ENCODE peak calls at places on chromosomes 16 and 17, in seven cellular contexts. One of them, this sample, is unnamed.

GRCh38 chr17:76720211-76720610 is 6.2 kb downstream of the JMJD6 start:
- DNase-seq in spleen: peak; percentile 15
- DNase-seq in prostate gland: no peak
- DNase-seq in stomach: no peak
- DNase-seq in K562: no peak
- DNase-seq in H1: no peak
- DNase-seq in transverse colon: no peak
- DNase-seq in this sample: no peak

GRCh38 chr16:87806246-87806607 is 40.4 kb upstream of the KLHDC4 start:
- DNase-seq in prostate gland: no peak
- DNase-seq in spleen: no peak
- DNase-seq in transverse colon: peak; percentile 16
- DNase-seq in stomach: peak; percentile 28
- DNase-seq in K562: peak; percentile 32
- DNase-seq in H1: no peak
- DNase-seq in this sample: no peak

GRCh38 chr16:10308305-10309193 is 77.3 kb upstream of the ATF7IP2 start:
- DNase-seq in H1: no peak
- DNase-seq in K562: no peak
- DNase-seq in transverse colon: no peak
- DNase-seq in spleen: no peak
- DNase-seq in prostate gland: peak; percentile 57
- DNase-seq in stomach: peak; percentile 16
- DNase-seq in this sample: peak; percentile 38

GRCh38 chr16:11949527-11949926 is 7.7 kb upstream of the NPIPB2 start:
- DNase-seq in spleen: no peak
- DNase-seq in stomach: no peak
- DNase-seq in prostate gland: peak; percentile 16
- DNase-seq in H1: no peak
- DNase-seq in K562: peak; percentile 47
- DNase-seq in transverse colon: peak; percentile 23
- DNase-seq in this sample: no peak

GRCh38 chr17:72515291-72516065 is 394.7 kb downstream of the SOX9 start:
- DNase-seq in prostate gland: peak; percentile 23
- DNase-seq in transverse colon: no peak
- DNase-seq in stomach: peak; percentile 50
- DNase-seq in spleen: no peak
- DNase-seq in H1: no peak
- DNase-seq in K562: no peak
- DNase-seq in this sample: no peak

GRCh38 chr17:56514264-56514663 is 79.2 kb upstream of the NOG start:
- DNase-seq in transverse colon: no peak
- DNase-seq in prostate gland: no peak
- DNase-seq in spleen: no peak
- DNase-seq in stomach: no peak
- DNase-seq in H1: no peak
- DNase-seq in K562: no peak
- DNase-seq in this sample: no peak

GRCh38 chr17:65173284-65173793 is 36.2 kb downstream of the RGS9 start:
- DNase-seq in K562: peak; percentile 89
- DNase-seq in H1: no peak
- DNase-seq in transverse colon: peak; percentile 46
- DNase-seq in stomach: peak; percentile 42
- DNase-seq in spleen: peak; percentile 83
- DNase-seq in prostate gland: peak; percentile 5
- DNase-seq in this sample: no peak

GRCh38 chr16:22369221-22369811 is 5.1 kb downstream of the CDR2 start:
- DNase-seq in K562: no peak
- DNase-seq in spleen: no peak
- DNase-seq in prostate gland: no peak
- DNase-seq in transverse colon: no peak
- DNase-seq in stomach: no peak
- DNase-seq in H1: no peak
- DNase-seq in this sample: no peak

GRCh38 chr17:1720856-1721386 is 3.6 kb upstream of the WDR81 start:
- DNase-seq in spleen: peak; percentile 86
- DNase-seq in K562: no peak
- DNase-seq in transverse colon: peak; percentile 80
- DNase-seq in prostate gland: peak; percentile 56
- DNase-seq in stomach: peak; percentile 72
- DNase-seq in H1: no peak
- DNase-seq in this sample: no peak

GRCh38 chr17:19709841-19710240 is 6.5 kb downstream of the SLC47A2 start:
- DNase-seq in stomach: no peak
- DNase-seq in K562: no peak
- DNase-seq in prostate gland: no peak
- DNase-seq in transverse colon: no peak
- DNase-seq in H1: no peak
- DNase-seq in spleen: no peak
- DNase-seq in this sample: peak; percentile 14

GRCh38 chr17:29376667-29377268 is 13.4 kb upstream of the TAOK1 start:
- DNase-seq in prostate gland: no peak
- DNase-seq in transverse colon: no peak
- DNase-seq in K562: no peak
- DNase-seq in spleen: no peak
- DNase-seq in stomach: no peak
- DNase-seq in H1: no peak
- DNase-seq in this sample: no peak

GRCh38 chr16:565420-566330 is 1.1 kb upstream of the NHLRC4 start:
- DNase-seq in prostate gland: no peak
- DNase-seq in transverse colon: no peak
- DNase-seq in stomach: no peak
- DNase-seq in K562: peak; percentile 49
- DNase-seq in H1: no peak
- DNase-seq in spleen: no peak
- DNase-seq in this sample: peak; percentile 74

GRCh38 chr17:42553161-42553818 is 567 bp downstream of the HSD17B1 start:
- DNase-seq in spleen: peak; percentile 85
- DNase-seq in H1: no peak
- DNase-seq in stomach: no peak
- DNase-seq in prostate gland: no peak
- DNase-seq in K562: peak; percentile 79
- DNase-seq in transverse colon: no peak
- DNase-seq in this sample: no peak

GRCh38 chr17:59329558-59330313 is 1.7 kb upstream of the YPEL2 start:
- DNase-seq in prostate gland: peak; percentile 40
- DNase-seq in H1: peak; percentile 36
- DNase-seq in stomach: peak; percentile 66
- DNase-seq in spleen: peak; percentile 82
- DNase-seq in transverse colon: peak; percentile 66
- DNase-seq in K562: peak; percentile 69
- DNase-seq in this sample: peak; percentile 24

GRCh38 chr17:36934759-36935630 is 2.3 kb upstream of the LHX1 start:
- DNase-seq in stomach: no peak
- DNase-seq in spleen: no peak
- DNase-seq in H1: no peak
- DNase-seq in transverse colon: no peak
- DNase-seq in prostate gland: no peak
- DNase-seq in K562: peak; percentile 64
- DNase-seq in this sample: no peak

GRCh38 chr17:66580601-66581385 is 254.1 kb upstream of the CACNG5 start:
- DNase-seq in transverse colon: peak; percentile 51
- DNase-seq in spleen: no peak
- DNase-seq in stomach: peak; percentile 34
- DNase-seq in K562: no peak
- DNase-seq in prostate gland: peak; percentile 23
- DNase-seq in H1: no peak
- DNase-seq in this sample: no peak

GRCh38 chr17:80886641-80887573 is 104.7 kb upstream of the CHMP6 start:
- DNase-seq in transverse colon: no peak
- DNase-seq in spleen: peak; percentile 73
- DNase-seq in H1: no peak
- DNase-seq in stomach: no peak
- DNase-seq in prostate gland: no peak
- DNase-seq in K562: no peak
- DNase-seq in this sample: no peak

GRCh38 chr17:82528484-82529265 is 9.1 kb downstream of the FOXK2 start:
- DNase-seq in stomach: peak; percentile 33
- DNase-seq in H1: no peak
- DNase-seq in K562: no peak
- DNase-seq in spleen: no peak
- DNase-seq in prostate gland: peak; percentile 86
- DNase-seq in transverse colon: peak; percentile 66
- DNase-seq in this sample: peak; percentile 82

GRCh38 chr17:7561028-7561575 is 617 bp upstream of the SENP3 start:
- DNase-seq in K562: peak; percentile 77
- DNase-seq in stomach: peak; percentile 96
- DNase-seq in H1: no peak
- DNase-seq in transverse colon: peak; percentile 97
- DNase-seq in spleen: peak; percentile 96
- DNase-seq in prostate gland: peak; percentile 92
- DNase-seq in this sample: peak; percentile 91

GRCh38 chr16:89693931-89694783 is 7.3 kb downstream of the SPATA2L start:
- DNase-seq in stomach: no peak
- DNase-seq in spleen: peak; percentile 74
- DNase-seq in transverse colon: no peak
- DNase-seq in H1: no peak
- DNase-seq in K562: no peak
- DNase-seq in prostate gland: no peak
- DNase-seq in this sample: no peak

GRCh38 chr17:45364531-45365390 is 47.9 kb upstream of the MAP3K14 start:
- DNase-seq in H1: peak; percentile 89
- DNase-seq in transverse colon: no peak
- DNase-seq in K562: no peak
- DNase-seq in stomach: no peak
- DNase-seq in prostate gland: no peak
- DNase-seq in spleen: peak; percentile 60
- DNase-seq in this sample: no peak

GRCh38 chr17:74403512-74404137 is 28.3 kb upstream of the GPRC5C start:
- DNase-seq in transverse colon: no peak
- DNase-seq in spleen: no peak
- DNase-seq in K562: no peak
- DNase-seq in stomach: no peak
- DNase-seq in H1: no peak
- DNase-seq in prostate gland: no peak
- DNase-seq in this sample: no peak

GRCh38 chr17:40615295-40615988 is 32.2 kb downstream of the SMARCE1 start:
- DNase-seq in prostate gland: peak; percentile 34
- DNase-seq in spleen: no peak
- DNase-seq in transverse colon: peak; percentile 59
- DNase-seq in K562: peak; percentile 52
- DNase-seq in stomach: peak; percentile 57
- DNase-seq in H1: peak; percentile 49
- DNase-seq in this sample: no peak

GRCh38 chr17:9185688-9186289 is 164.5 kb downstream of the NTN1 start:
- DNase-seq in H1: no peak
- DNase-seq in prostate gland: no peak
- DNase-seq in stomach: no peak
- DNase-seq in transverse colon: no peak
- DNase-seq in spleen: no peak
- DNase-seq in K562: no peak
- DNase-seq in this sample: no peak

GRCh38 chr17:419073-419735 is 66.6 kb upstream of the RPH3AL start:
- DNase-seq in spleen: no peak
- DNase-seq in prostate gland: no peak
- DNase-seq in transverse colon: peak; percentile 35
- DNase-seq in K562: no peak
- DNase-seq in stomach: no peak
- DNase-seq in H1: no peak
- DNase-seq in this sample: no peak

GRCh38 chr17:50603340-50603739 is 31.3 kb upstream of the ABCC3 start:
- DNase-seq in K562: peak; percentile 71
- DNase-seq in stomach: no peak
- DNase-seq in spleen: no peak
- DNase-seq in prostate gland: no peak
- DNase-seq in transverse colon: no peak
- DNase-seq in H1: no peak
- DNase-seq in this sample: no peak
- TF ChIP-seq CTCF in K562: peak; percentile 43
- TF ChIP-seq CTCF in stomach: no peak
- TF ChIP-seq CTCF in spleen: no peak
- TF ChIP-seq CTCF in prostate gland: no peak
- TF ChIP-seq CTCF in transverse colon: no peak
- TF ChIP-seq CTCF in H1: peak; percentile 23
- TF ChIP-seq CTCF in this sample: no peak

GRCh38 chr17:57875109-57876022 is 25.5 kb upstream of the MRPS23 start:
- DNase-seq in stomach: peak; percentile 71
- DNase-seq in spleen: no peak
- DNase-seq in H1: peak; percentile 72
- DNase-seq in K562: peak; percentile 74
- DNase-seq in prostate gland: peak; percentile 52
- DNase-seq in transverse colon: peak; percentile 59
- DNase-seq in this sample: peak; percentile 83
- TF ChIP-seq POLR2AphosphoS5 in stomach: peak; percentile 74
- TF ChIP-seq POLR2AphosphoS5 in spleen: peak; percentile 52
- TF ChIP-seq POLR2AphosphoS5 in H1: no peak
- TF ChIP-seq POLR2AphosphoS5 in K562: no peak
- TF ChIP-seq POLR2AphosphoS5 in prostate gland: peak; percentile 50
- TF ChIP-seq POLR2AphosphoS5 in transverse colon: peak; percentile 60
- TF ChIP-seq POLR2AphosphoS5 in this sample: peak; percentile 61

GRCh38 chr16:30747799-30748633 is at the start of gene PHKG2:
- DNase-seq in K562: peak; percentile 93
- DNase-seq in spleen: peak; percentile 100
- DNase-seq in H1: peak; percentile 97
- DNase-seq in stomach: peak; percentile 100
- DNase-seq in prostate gland: peak; percentile 100
- DNase-seq in transverse colon: peak; percentile 99
- DNase-seq in this sample: peak; percentile 100
- TF ChIP-seq POLR2A in K562: peak; percentile 90
- TF ChIP-seq POLR2A in spleen: no peak
- TF ChIP-seq POLR2A in H1: peak; percentile 78
- TF ChIP-seq POLR2A in stomach: peak; percentile 34
- TF ChIP-seq POLR2A in prostate gland: peak; percentile 67
- TF ChIP-seq POLR2A in transverse colon: peak; percentile 87
- TF ChIP-seq POLR2A in this sample: peak; percentile 45

DNA sequence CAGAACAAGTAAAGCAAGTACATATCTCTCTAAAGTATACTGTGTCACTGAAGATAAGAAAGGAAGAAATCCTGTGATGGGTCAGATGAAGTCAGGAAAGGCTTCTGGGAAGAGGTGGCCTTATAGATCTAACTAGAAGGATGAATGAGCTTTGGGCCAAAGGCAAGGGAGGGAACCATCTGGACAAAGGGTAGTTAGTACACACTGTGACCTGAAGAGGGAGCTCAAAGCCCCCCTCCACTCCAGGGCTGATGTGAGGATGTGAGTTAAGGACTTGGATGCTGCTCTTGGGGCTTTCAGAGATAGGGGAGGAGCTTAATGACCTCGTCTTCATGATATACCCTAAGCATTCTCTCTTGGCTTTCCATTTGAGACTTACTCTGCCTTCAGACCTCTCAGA is 185.3 kb upstream of the CACNG3 start:
- DNase-seq in stomach: no peak
- DNase-seq in K562: peak; percentile 83
- DNase-seq in spleen: no peak
- DNase-seq in prostate gland: no peak
- DNase-seq in H1: peak; percentile 75
- DNase-seq in transverse colon: no peak
- DNase-seq in this sample: no peak
- TF ChIP-seq CTCF in stomach: no peak
- TF ChIP-seq CTCF in K562: peak; percentile 83
- TF ChIP-seq CTCF in spleen: no peak
- TF ChIP-seq CTCF in prostate gland: no peak
- TF ChIP-seq CTCF in H1: peak; percentile 83
- TF ChIP-seq CTCF in transverse colon: no peak
- TF ChIP-seq CTCF in this sample: no peak

This sample was measured in breast epithelium.